ENCODE peak calls at places on chromosomes 12 and 14, in five cellular contexts. One of them, this sample, is unnamed.

GRCh38 chr12:109963330-109963729 is 32.8 kb downstream of the GIT2 start:
- DNase-seq in upper lobe of right lung: no peak
- DNase-seq in breast epithelium: no peak
- DNase-seq in T47D: no peak
- DNase-seq in A549: no peak
- DNase-seq in this sample: no peak

GRCh38 chr12:114829833-114830232 is 145.9 kb upstream of the TBX3 start:
- DNase-seq in A549: no peak
- DNase-seq in breast epithelium: no peak
- DNase-seq in T47D: no peak
- DNase-seq in upper lobe of right lung: no peak
- DNase-seq in this sample: no peak

GRCh38 chr14:72243309-72243708 is 311.1 kb downstream of the RGS6 start:
- DNase-seq in T47D: no peak
- DNase-seq in A549: no peak
- DNase-seq in breast epithelium: no peak
- DNase-seq in upper lobe of right lung: no peak
- DNase-seq in this sample: no peak

GRCh38 chr12:129073157-129073915 is 220.1 kb downstream of the GLT1D1 start:
- DNase-seq in A549: no peak
- DNase-seq in breast epithelium: no peak
- DNase-seq in T47D: no peak
- DNase-seq in upper lobe of right lung: no peak
- DNase-seq in this sample: no peak

GRCh38 chr12:104187446-104188155 is 28.0 kb upstream of the TXNRD1 start:
- DNase-seq in A549: no peak
- DNase-seq in breast epithelium: peak
- DNase-seq in upper lobe of right lung: no peak
- DNase-seq in T47D: no peak
- DNase-seq in this sample: no peak

GRCh38 chr12:75137896-75138295 is 71.7 kb downstream of the KCNC2 start:
- DNase-seq in upper lobe of right lung: no peak
- DNase-seq in T47D: no peak
- DNase-seq in A549: no peak
- DNase-seq in breast epithelium: no peak
- DNase-seq in this sample: no peak

GRCh38 chr12:85794551-85794950 is 41.7 kb downstream of the RASSF9 start:
- DNase-seq in breast epithelium: no peak
- DNase-seq in upper lobe of right lung: no peak
- DNase-seq in T47D: no peak
- DNase-seq in A549: no peak
- DNase-seq in this sample: no peak

GRCh38 chr12:52802442-52802841 is 6.5 kb upstream of the KRT3 start:
- DNase-seq in upper lobe of right lung: peak
- DNase-seq in A549: no peak
- DNase-seq in breast epithelium: no peak
- DNase-seq in T47D: no peak
- DNase-seq in this sample: no peak

GRCh38 chr12:30415777-30416176 is 279.9 kb downstream of the IPO8 start:
- DNase-seq in upper lobe of right lung: no peak
- DNase-seq in A549: no peak
- DNase-seq in breast epithelium: no peak
- DNase-seq in T47D: no peak
- DNase-seq in this sample: no peak

GRCh38 chr12:118370601-118371000 is 2.1 kb downstream of the TAOK3 start:
- DNase-seq in A549: no peak
- DNase-seq in upper lobe of right lung: no peak
- DNase-seq in T47D: no peak
- DNase-seq in breast epithelium: no peak
- DNase-seq in this sample: no peak

GRCh38 chr12:90908465-90908864 is 46.5 kb downstream of the CCER1 start:
- DNase-seq in T47D: no peak
- DNase-seq in upper lobe of right lung: no peak
- DNase-seq in breast epithelium: no peak
- DNase-seq in A549: peak
- DNase-seq in this sample: no peak

GRCh38 chr12:81450920-81451739 is 308.0 kb downstream of the PPFIA2 start:
- DNase-seq in T47D: peak
- DNase-seq in upper lobe of right lung: no peak
- DNase-seq in breast epithelium: no peak
- DNase-seq in A549: peak
- DNase-seq in this sample: no peak

GRCh38 chr14:74062809-74063150 is 21.5 kb downstream of the ALDH6A1 start:
- DNase-seq in A549: no peak
- DNase-seq in breast epithelium: no peak
- DNase-seq in T47D: no peak
- DNase-seq in upper lobe of right lung: no peak
- DNase-seq in this sample: no peak

GRCh38 chr14:92501891-92502351 is 11.7 kb upstream of the RIN3 start:
- DNase-seq in T47D: no peak
- DNase-seq in breast epithelium: no peak
- DNase-seq in A549: no peak
- DNase-seq in upper lobe of right lung: no peak
- DNase-seq in this sample: no peak

GRCh38 chr12:6276247-6276887 is 34.1 kb upstream of the PLEKHG6 start:
- DNase-seq in T47D: no peak
- DNase-seq in breast epithelium: no peak
- DNase-seq in A549: no peak
- DNase-seq in upper lobe of right lung: no peak
- DNase-seq in this sample: no peak

GRCh38 chr14:102592969-102593840 is 756 bp downstream of the RCOR1 start:
- DNase-seq in T47D: peak
- DNase-seq in upper lobe of right lung: peak
- DNase-seq in breast epithelium: peak
- DNase-seq in A549: peak
- DNase-seq in this sample: peak

GRCh38 chr12:102879144-102879763 is 37.8 kb downstream of the PAH start:
- DNase-seq in breast epithelium: no peak
- DNase-seq in upper lobe of right lung: no peak
- DNase-seq in T47D: no peak
- DNase-seq in A549: peak
- DNase-seq in this sample: no peak

GRCh38 chr14:72291908-72292688 is 359.9 kb downstream of the RGS6 start:
- DNase-seq in T47D: peak
- DNase-seq in upper lobe of right lung: no peak
- DNase-seq in breast epithelium: no peak
- DNase-seq in A549: peak
- DNase-seq in this sample: no peak

GRCh38 chr12:68121143-68121542 is 38.4 kb downstream of the IFNG start:
- DNase-seq in T47D: no peak
- DNase-seq in A549: no peak
- DNase-seq in upper lobe of right lung: no peak
- DNase-seq in breast epithelium: no peak
- DNase-seq in this sample: no peak